ENCODE peak calls at places on chromosomes 2 and 18, in five cellular contexts. W is uterus, D is AG04450, F is cardiac fibroblast, B is HL-60. S is an unnamed sample.

GRCh38 chr2:42084231-42084671 is 36.4 kb downstream of the PKDCC start:
- DNase-seq in W (peak), D (peak), F (peak), B (no peak), S (no peak)

GRCh38 chr2:1318366-1319009 is 94.8 kb upstream of the TPO start:
- DNase-seq in F (no peak), W (no peak), B (no peak), D (no peak), S (no peak)

GRCh38 chr2:12619975-12620374 is 96.8 kb upstream of the TRIB2 start:
- DNase-seq in F (peak), D (peak), B (no peak), W (no peak), S (no peak)

GRCh38 chr18:51074605-51075004 is 44.6 kb downstream of the SMAD4 start:
- DNase-seq in F (no peak), D (no peak), W (no peak), B (peak), S (no peak)

GRCh38 chr2:218290316-218291261 is 1.7 kb downstream of the TMBIM1 start:
- DNase-seq in F (no peak), W (no peak), D (no peak), B (peak), S (peak)

GRCh38 chr2:27720004-27720551 is 51.4 kb upstream of the MRPL33 start:
- DNase-seq in F (peak), W (peak), D (peak), B (no peak), S (peak)

GRCh38 chr2:135799738-135800137 is 37.2 kb downstream of the LCT start:
- DNase-seq in F (no peak), D (no peak), B (no peak), W (no peak), S (no peak)

GRCh38 chr2:100757621-100758394 is 62.1 kb upstream of the NPAS2 start:
- DNase-seq in D (peak), B (no peak), F (peak), W (peak), S (no peak)

GRCh38 chr2:162118166-162119031 is 33.6 kb downstream of the GCG start:
- DNase-seq in W (no peak), F (peak), D (peak), B (no peak), S (no peak)

GRCh38 chr18:48100168-48100495 is 169.7 kb upstream of the SMAD2 start:
- DNase-seq in D (no peak), B (no peak), W (no peak), F (no peak), S (no peak)

GRCh38 chr2:241963223-241963622 is 93.7 kb downstream of the RTP5 start:
- DNase-seq in B (no peak), D (no peak), F (no peak), W (no peak), S (no peak)

GRCh38 chr18:47883771-47884413 is 46.6 kb downstream of the SMAD2 start:
- DNase-seq in D (no peak), B (no peak), W (no peak), F (peak), S (no peak)

GRCh38 chr18:54679318-54680149 is 88.5 kb downstream of the DYNAP start:
- DNase-seq in F (peak), B (peak), W (no peak), D (peak), S (no peak)

GRCh38 chr2:240426797-240427721 is 8.4 kb upstream of the GPC1 start:
- DNase-seq in W (no peak), B (no peak), D (no peak), F (peak), S (peak)

GRCh38 chr18:839224-840079 is 27.4 kb upstream of the YES1 start:
- DNase-seq in W (peak), D (peak), B (peak), F (peak), S (peak)

GRCh38 chr18:42392416-42392815 is 437.4 kb downstream of the PIK3C3 start:
- DNase-seq in W (no peak), B (no peak), F (no peak), D (no peak), S (no peak)

GRCh38 chr2:47616506-47616905 is 166.4 kb upstream of the MSH6 start:
- DNase-seq in W (no peak), D (no peak), B (no peak), F (no peak), S (no peak)

GRCh38 chr18:11308499-11308898 is 159.1 kb upstream of the PIEZO2 start:
- DNase-seq in D (no peak), B (peak), F (peak), W (no peak), S (no peak)

GRCh38 chr2:228768818-228769217 is 502.3 kb downstream of the PID1 start:
- DNase-seq in F (peak), W (no peak), D (peak), B (no peak), S (no peak)

GRCh38 chr2:131413148-131413747 is 49.3 kb upstream of the RAB6D start:
- DNase-seq in B (peak), W (peak), F (peak), D (no peak), S (no peak)

GRCh38 chr2:105118960-105119359 is 81.1 kb downstream of the MRPS9 start:
- DNase-seq in B (no peak), F (no peak), W (no peak), D (no peak), S (no peak)
- TF ChIP-seq CTCF in B (no peak), F (peak), W (no peak), D (peak), S (peak)

GRCh38 chr2:66560683-66561082 is 125.8 kb downstream of the MEIS1 start:
- DNase-seq in B (no peak), W (peak), F (no peak), D (no peak), S (no peak)

GRCh38 chr2:66563473-66563872 is 128.5 kb downstream of the MEIS1 start:
- DNase-seq in F (no peak), B (no peak), W (no peak), D (no peak), S (no peak)

GRCh38 chr2:66561645-66562336 is 126.9 kb downstream of the MEIS1 start:
- DNase-seq in B (no peak), F (peak), D (no peak), W (no peak), S (no peak)

GRCh38 chr2:66559672-66560071 is 124.7 kb downstream of the MEIS1 start:
- DNase-seq in B (no peak), W (no peak), D (no peak), F (peak), S (no peak)

GRCh38 chr2:66562337-66562685 is 127.4 kb downstream of the MEIS1 start:
- DNase-seq in F (no peak), B (no peak), W (no peak), D (no peak), S (no peak)
- TF ChIP-seq CTCF in F (no peak), B (no peak), W (no peak), D (no peak), S (no peak)

DNA sequence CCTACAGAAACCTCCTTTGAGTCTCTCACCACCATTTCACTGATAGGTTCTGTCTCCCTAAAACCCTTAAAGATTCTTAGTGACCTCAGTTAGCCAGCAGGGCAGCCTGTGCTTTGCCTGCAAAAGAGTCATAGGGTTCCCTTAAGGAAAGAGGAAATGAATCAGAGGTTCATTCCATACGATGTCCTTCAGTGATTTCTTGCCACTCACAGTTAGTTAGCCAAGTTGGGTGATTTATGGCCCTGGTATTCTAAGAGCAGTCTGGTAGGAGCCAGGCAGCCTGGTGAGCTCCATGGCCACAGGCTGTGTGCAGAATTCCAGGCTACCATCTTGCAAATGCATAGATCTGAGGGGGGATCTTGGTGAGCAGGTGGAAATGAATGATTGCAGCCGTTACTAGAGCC is 18.7 kb upstream of the CCBE1 start:
- DNase-seq in W (no peak), F (peak), B (no peak), D (peak), S (no peak)
- TF ChIP-seq CTCF in W (no peak), F (peak), B (no peak), D (peak), S (no peak)

DNA sequence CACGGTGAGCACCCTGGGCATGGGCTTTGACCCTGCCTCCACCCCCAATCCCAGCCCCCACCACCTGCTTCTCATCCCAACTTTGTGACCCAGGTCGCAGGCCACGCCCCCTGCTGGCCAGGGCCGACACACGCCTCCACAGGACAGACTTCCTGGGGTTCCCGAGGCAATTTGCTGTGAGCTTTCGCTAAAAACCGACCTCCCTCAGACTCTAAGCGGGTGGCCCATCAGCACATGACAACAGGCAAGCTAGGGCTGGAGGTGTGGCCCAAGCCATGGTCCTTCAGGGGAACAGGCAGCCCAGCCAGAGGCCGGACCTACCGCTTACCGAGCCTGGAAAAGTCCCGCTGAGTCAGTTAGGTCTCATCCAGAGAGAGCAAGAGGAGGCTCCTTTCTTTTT is 31.9 kb downstream of the C1QL2 start:
- DNase-seq in B (peak), F (peak), W (no peak), D (no peak), S (no peak)
- TF ChIP-seq CTCF in B (peak), F (peak), W (no peak), D (peak), S (peak)

GRCh38 chr2:86194751-86195054 is 559 bp downstream of the IMMT start:
- DNase-seq in B (no peak), F (no peak), W (no peak), D (no peak), S (no peak)

GRCh38 chr2:86199834-86200177 is 549 bp downstream of the MRPL35 start:
- DNase-seq in D (no peak), W (no peak), B (no peak), F (no peak), S (no peak)

GRCh38 chr2:86189782-86190416 is 5.4 kb downstream of the IMMT start:
- DNase-seq in W (no peak), F (no peak), B (peak), D (no peak), S (no peak)

GRCh38 chr2:86193901-86194567 is 1.2 kb downstream of the IMMT start:
- DNase-seq in D (no peak), W (no peak), B (peak), F (no peak), S (no peak)

GRCh38 chr2:86195055-86195807 is at the start of gene IMMT:
- DNase-seq in B (peak), F (peak), W (peak), D (peak), S (peak)
- TF ChIP-seq CTCF in B (no peak), F (no peak), W (no peak), D (no peak), S (no peak)

S was measured in CD14-positive monocyte.